ENCODE peak calls at places on chromosomes 4 and X, in ten cellular contexts. T, H, L, R, A, F, D, E, Y and Z are unnamed samples.

GRCh38 chrX:119521246-119521645 is 44.0 kb downstream of the STEEP1 start:
- DNase-seq in H (no peak), A (no peak), L (no peak), E (no peak), T (no peak), Y (no peak), D (no peak), F (no peak), R (no peak), Z (no peak)

GRCh38 chr4:189022441-189023035 is 883.3 kb downstream of the TRIML1 start:
- DNase-seq in E (no peak), R (no peak), Y (no peak), L (peak), T (no peak), H (no peak), F (peak), A (no peak), D (no peak), Z (no peak)

GRCh38 chrX:105331244-105331643 is 110.8 kb upstream of the TEX13A start:
- DNase-seq in Y (no peak), R (no peak), F (no peak), H (no peak), D (no peak), A (no peak), L (no peak), T (no peak), E (no peak), Z (no peak)

GRCh38 chr4:88283661-88284377 is 542 bp downstream of the PPM1K start:
- DNase-seq in E (peak), A (peak), T (peak), Y (peak), R (peak), D (no peak), F (peak), L (peak), H (peak), Z (no peak)

GRCh38 chrX:135264210-135264609 is 12.3 kb downstream of the ETDA start:
- DNase-seq in L (no peak), F (no peak), E (no peak), H (no peak), T (no peak), D (no peak), Y (no peak), A (no peak), R (no peak), Z (no peak)

GRCh38 chr4:132180020-132180427 is 969.1 kb upstream of the PCDH10 start:
- DNase-seq in A (no peak), L (no peak), F (no peak), D (no peak), T (no peak), R (no peak), H (no peak), E (no peak), Y (no peak), Z (no peak)

GRCh38 chr4:98539741-98540140 is 118.7 kb downstream of the TSPAN5 start:
- DNase-seq in L (no peak), R (no peak), D (no peak), F (no peak), T (no peak), A (no peak), E (no peak), H (no peak), Y (no peak), Z (no peak)

GRCh38 chr4:179695175-179695574 is 2252.9 kb upstream of the AGA start:
- DNase-seq in H (no peak), A (no peak), L (no peak), F (no peak), T (no peak), Y (no peak), D (no peak), E (no peak), R (no peak), Z (no peak)

GRCh38 chr4:53696956-53697685 is 105.8 kb upstream of the LNX1 start:
- DNase-seq in D (no peak), L (no peak), T (no peak), R (no peak), H (no peak), F (no peak), Y (no peak), A (no peak), E (no peak), Z (no peak)

GRCh38 chr4:147182041-147182440 is 236.4 kb upstream of the TTC29 start:
- DNase-seq in A (no peak), F (peak), T (no peak), D (no peak), L (no peak), Y (no peak), E (no peak), R (no peak), H (no peak), Z (no peak)

GRCh38 chr4:84995386-84995785 is 28.9 kb upstream of the WDFY3 start:
- DNase-seq in T (no peak), Y (no peak), A (no peak), L (peak), F (peak), R (no peak), E (no peak), H (no peak), D (no peak), Z (no peak)

GRCh38 chr4:182189107-182189878 is 53.9 kb upstream of the TENM3 start:
- DNase-seq in Y (no peak), H (no peak), R (no peak), D (no peak), L (peak), E (no peak), A (no peak), T (no peak), F (peak), Z (no peak)

GRCh38 chr4:6470502-6471302 is 1.7 kb downstream of the PPP2R2C start:
- DNase-seq in D (no peak), R (no peak), A (peak), T (peak), H (peak), L (no peak), Y (peak), F (peak), E (peak), Z (no peak)

GRCh38 chr4:148120216-148120615 is 322.0 kb downstream of the NR3C2 start:
- DNase-seq in A (no peak), T (no peak), H (no peak), D (no peak), L (no peak), Y (no peak), E (no peak), F (no peak), R (no peak), Z (no peak)

GRCh38 chrX:123188081-123188480 is 4.0 kb downstream of the GRIA3 start:
- DNase-seq in T (no peak), D (no peak), A (no peak), H (no peak), R (no peak), F (no peak), E (no peak), Y (no peak), L (no peak), Z (no peak)

GRCh38 chrX:27675493-27675892 is 85.3 kb downstream of the DCAF8L2 start:
- DNase-seq in Y (no peak), A (no peak), E (no peak), H (no peak), T (no peak), R (no peak), F (no peak), L (peak), D (peak), Z (no peak)

GRCh38 chr4:61201562-61202099 is 1.5 kb downstream of the ADGRL3 start:
- DNase-seq in H (no peak), E (no peak), L (peak), Y (peak), D (no peak), F (peak), R (no peak), A (peak), T (no peak), Z (no peak)

GRCh38 chr4:71074452-71075299 is 81.2 kb downstream of the DCK start:
- DNase-seq in L (no peak), H (no peak), T (no peak), Y (no peak), E (no peak), A (peak), R (no peak), F (no peak), D (no peak), Z (no peak)

GRCh38 chr4:108068422-108068821 is 78.7 kb downstream of the HADH start:
- DNase-seq in R (no peak), E (no peak), A (no peak), L (no peak), F (no peak), T (no peak), Y (no peak), D (no peak), H (no peak), Z (no peak)

GRCh38 chr4:77669911-77670590 is 64.4 kb downstream of the CXCL13 start:
- DNase-seq in L (no peak), A (no peak), H (no peak), D (no peak), T (no peak), R (no peak), Y (no peak), F (no peak), E (no peak), Z (no peak)

GRCh38 chrX:148681605-148682004 is 181.2 kb downstream of the AFF2 start:
- DNase-seq in L (no peak), Y (no peak), H (no peak), D (no peak), T (no peak), R (no peak), A (no peak), F (no peak), E (no peak), Z (no peak)

GRCh38 chr4:60589425-60589824 is 610.7 kb upstream of the ADGRL3 start:
- DNase-seq in T (no peak), Y (no peak), E (no peak), H (no peak), L (no peak), R (no peak), F (no peak), D (peak), A (no peak), Z (no peak)

GRCh38 chr4:137510866-137511265 is 21.4 kb downstream of the PCDH18 start:
- DNase-seq in D (no peak), H (no peak), R (no peak), Y (no peak), F (no peak), E (no peak), L (peak), T (no peak), A (peak), Z (no peak)

GRCh38 chrX:96447161-96447560 is 237.5 kb upstream of the DIAPH2 start:
- DNase-seq in R (no peak), Y (no peak), L (no peak), T (no peak), H (no peak), D (no peak), F (no peak), A (no peak), E (no peak), Z (no peak)

GRCh38 chrX:152819732-152820131 is 10.8 kb downstream of the CETN2 start:
- DNase-seq in D (no peak), Y (no peak), E (no peak), A (no peak), T (no peak), L (no peak), F (no peak), H (no peak), R (no peak), Z (no peak)

GRCh38 chrX:16612257-16612987 is 37.5 kb upstream of the S100G start:
- DNase-seq in A (no peak), H (no peak), R (no peak), Y (no peak), L (no peak), T (no peak), E (no peak), F (peak), D (no peak), Z (no peak)

GRCh38 chr4:146255874-146256273 is 41.5 kb downstream of the REELD1 start:
- DNase-seq in F (no peak), T (no peak), E (no peak), L (peak), H (no peak), D (no peak), A (no peak), R (no peak), Y (no peak), Z (no peak)

GRCh38 chr4:8185280-8185679 is 13.8 kb upstream of the SH3TC1 start:
- DNase-seq in L (no peak), F (no peak), D (no peak), T (no peak), E (no peak), A (no peak), R (no peak), Y (no peak), H (no peak), Z (no peak)

GRCh38 chr4:92501456-92501855 is 197.7 kb downstream of the GRID2 start:
- DNase-seq in H (no peak), D (no peak), Y (no peak), R (no peak), F (no peak), L (no peak), T (peak), E (no peak), A (no peak), Z (no peak)

GRCh38 chr4:94551616-94552564 is 100.1 kb downstream of the PDLIM5 start:
- DNase-seq in Y (no peak), D (no peak), R (no peak), L (no peak), F (no peak), A (no peak), T (no peak), H (no peak), E (no peak), Z (no peak)

GRCh38 chr4:151992755-151993154 is 231.9 kb upstream of the GATB start:
- DNase-seq in F (no peak), L (no peak), A (no peak), E (no peak), H (no peak), Y (no peak), R (no peak), T (no peak), D (no peak), Z (no peak)

GRCh38 chr4:27604692-27605091 is 744.1 kb downstream of the STIM2 start:
- DNase-seq in T (no peak), A (no peak), L (no peak), F (no peak), E (no peak), D (no peak), Y (no peak), R (no peak), H (no peak), Z (no peak)